ENCODE peak calls at places on chromosomes 7 and 10, in seven cellular contexts. H, N, P, V, U, Y and S are unnamed samples.
A peak's percentile ranks its signal among the peaks of the same experiment; 100 is the strongest.

GRCh38 chr10:31020128-31020527 is 11.5 kb downstream of the ZNF438 start:
- DNase-seq in U (no peak), N (no peak), V (no peak), H (no peak), Y (no peak), P (no peak), S (no peak)

GRCh38 chr7:143288836-143289235 is 685 bp downstream of the CASP2 start:
- DNase-seq in H (no peak), N (peak; percentile 16), P (no peak), V (no peak), Y (no peak), U (peak; percentile 42), S (peak; percentile 34)

GRCh38 chr7:11625669-11626068 is 206.3 kb downstream of the THSD7A start:
- DNase-seq in H (no peak), U (no peak), Y (no peak), P (no peak), V (no peak), N (no peak), S (no peak)

GRCh38 chr10:97335188-97335619 is 675 bp upstream of the FRAT2 start:
- DNase-seq in U (no peak), V (peak; percentile 2), Y (no peak), H (no peak), P (no peak), N (no peak), S (no peak)

GRCh38 chr7:2261611-2262010 is 19.6 kb downstream of the NUDT1 start:
- DNase-seq in P (no peak), U (no peak), H (no peak), Y (no peak), N (no peak), V (no peak), S (no peak)

GRCh38 chr7:79241288-79242055 is 212.0 kb downstream of the MAGI2 start:
- DNase-seq in H (no peak), N (no peak), Y (no peak), V (no peak), U (peak; percentile 57), P (no peak), S (peak; percentile 85)

GRCh38 chr7:81111358-81111757 is 192.5 kb upstream of the SEMA3C start:
- DNase-seq in V (no peak), P (no peak), Y (no peak), U (peak; percentile 93), H (no peak), N (no peak), S (peak; percentile 98)

GRCh38 chr7:99953649-99954048 is 22.2 kb downstream of the AZGP1 start:
- DNase-seq in P (no peak), U (no peak), H (peak; percentile 85), V (no peak), N (no peak), Y (no peak), S (peak; percentile 88)

GRCh38 chr7:123485187-123485586 is 49.2 kb downstream of the IQUB start:
- DNase-seq in N (no peak), Y (no peak), H (no peak), P (no peak), U (no peak), V (no peak), S (no peak)

GRCh38 chr7:2431260-2431867 is 28.0 kb downstream of the CHST12 start:
- DNase-seq in N (no peak), Y (no peak), U (no peak), H (no peak), V (no peak), P (no peak), S (no peak)

GRCh38 chr10:118754132-118754555 is 626 bp downstream of the CACUL1 start:
- DNase-seq in N (peak; percentile 42), U (peak; percentile 57), V (peak; percentile 42), H (peak; percentile 53), Y (no peak), P (peak; percentile 14), S (peak; percentile 3)

GRCh38 chr7:150962743-150963399 is 15.2 kb downstream of the KCNH2 start:
- DNase-seq in U (peak; percentile 57), H (no peak), Y (peak; percentile 25), P (peak; percentile 23), V (peak; percentile 62), N (no peak), S (peak; percentile 13)

GRCh38 chr10:20767028-20767427 is 130.1 kb downstream of the NEBL start:
- DNase-seq in Y (no peak), H (no peak), V (no peak), P (no peak), U (peak; percentile 64), N (no peak), S (peak; percentile 35)

GRCh38 chr7:159195926-159196325 is 51.3 kb upstream of the VIPR2 start:
- DNase-seq in N (no peak), Y (no peak), V (no peak), U (no peak), H (no peak), P (no peak), S (no peak)

GRCh38 chr10:102647433-102648268 is 3.4 kb downstream of the TRIM8 start:
- DNase-seq in V (no peak), U (no peak), Y (no peak), P (no peak), N (no peak), H (no peak), S (no peak)

GRCh38 chr10:78981970-78982281 is 86.8 kb upstream of the ZMIZ1 start:
- DNase-seq in U (no peak), H (no peak), V (no peak), Y (no peak), P (no peak), N (no peak), S (no peak)

GRCh38 chr10:72001026-72001380 is 36.8 kb downstream of the CHST3 start:
- DNase-seq in P (no peak), U (no peak), Y (no peak), H (no peak), N (no peak), V (no peak), S (peak; percentile 35)

GRCh38 chr7:67636363-67637355 is 640.0 kb downstream of the TYW1 start:
- DNase-seq in U (no peak), V (no peak), N (no peak), Y (no peak), P (no peak), H (no peak), S (no peak)

GRCh38 chr10:105742184-105742583 is 1101.1 kb downstream of the SORCS3 start:
- DNase-seq in P (no peak), V (no peak), H (no peak), N (no peak), Y (no peak), U (no peak), S (no peak)

GRCh38 chr10:77877461-77878344 is 48.9 kb downstream of the DLG5 start:
- DNase-seq in U (peak; percentile 79), Y (no peak), V (peak; percentile 22), P (no peak), H (no peak), N (no peak), S (peak; percentile 43)

GRCh38 chr10:114308470-114309110 is 69.5 kb downstream of the VWA2 start:
- DNase-seq in U (no peak), V (no peak), H (no peak), N (no peak), P (peak; percentile 27), Y (no peak), S (no peak)

GRCh38 chr10:80068270-80068669 is 10.2 kb upstream of the TMEM254 start:
- DNase-seq in H (no peak), P (no peak), N (no peak), Y (no peak), U (no peak), V (no peak), S (no peak)

GRCh38 chr7:159007308-159008054 is 137.2 kb downstream of the VIPR2 start:
- DNase-seq in V (no peak), P (no peak), Y (no peak), N (no peak), H (no peak), U (no peak), S (no peak)

GRCh38 chr7:126959649-126960048 is 293.1 kb downstream of the GRM8 start:
- DNase-seq in Y (no peak), U (no peak), N (no peak), P (no peak), V (no peak), H (no peak), S (no peak)

GRCh38 chr7:45157286-45157652 is 322 bp upstream of the RAMP3 start:
- DNase-seq in P (no peak), V (no peak), H (no peak), N (no peak), U (no peak), Y (no peak), S (no peak)

GRCh38 chr10:115992554-115992953 is 280.5 kb downstream of the GFRA1 start:
- DNase-seq in U (no peak), H (no peak), Y (no peak), N (no peak), P (no peak), V (no peak), S (no peak)